ENCODE peak calls at places on chromosomes 12 and 14, in seven cellular contexts. K is esophagus muscularis mucosa, H is coronary artery, G is hepatocyte, W is mucosa of descending colon, X is gastrocnemius medialis, V is COR-L47. Y is an unnamed sample.

GRCh38 chr12:31578632-31579031 is 12.3 kb downstream of the DENND5B start:
- DNase-seq in G (no peak), X (no peak), V (no peak), H (no peak), W (no peak), K (no peak), Y (no peak)

GRCh38 chr14:52706724-52707706 is at the start of gene PSMC6:
- DNase-seq in X (peak; percentile 94), G (peak; percentile 96), H (peak; percentile 96), V (peak; percentile 86), K (peak; percentile 98), W (peak; percentile 96), Y (peak; percentile 93)

GRCh38 chr14:92531151-92531873 is 17.7 kb downstream of the RIN3 start:
- DNase-seq in K (no peak), G (no peak), V (no peak), H (no peak), W (peak; percentile 63), X (no peak), Y (no peak)

GRCh38 chr12:81492131-81492720 is 266.9 kb downstream of the PPFIA2 start:
- DNase-seq in X (no peak), H (no peak), V (no peak), W (no peak), K (no peak), G (peak; percentile 15), Y (no peak)

GRCh38 chr12:124278389-124279101 is 16.3 kb upstream of the RFLNA start:
- DNase-seq in V (no peak), W (no peak), X (no peak), H (no peak), K (no peak), G (peak; percentile 55), Y (no peak)

GRCh38 chr12:54232790-54233189 is 44.0 kb upstream of the SMUG1 start:
- DNase-seq in G (no peak), X (no peak), K (no peak), V (no peak), W (no peak), H (no peak), Y (no peak)

GRCh38 chr12:15982071-15982470 is 70.9 kb downstream of the DERA start:
- DNase-seq in V (no peak), H (no peak), X (no peak), W (no peak), K (no peak), G (no peak), Y (no peak)

GRCh38 chr12:81520064-81520945 is 238.8 kb downstream of the PPFIA2 start:
- DNase-seq in K (no peak), G (no peak), V (no peak), X (no peak), W (no peak), H (no peak), Y (no peak)

GRCh38 chr12:13900718-13901117 is 80.7 kb downstream of the GRIN2B start:
- DNase-seq in K (no peak), X (no peak), V (no peak), G (no peak), H (no peak), W (no peak), Y (no peak)